ENCODE peak calls at places on chromosomes 4 and X, in six cellular contexts. I is CD8-positive, alpha-beta T cell; Q is bronchial epithelial cell; J is suprapubic skin; O is GM13977; W is glutamatergic neuron. C is an unnamed sample.

GRCh38 chr4:151862766-151863165 is 102.0 kb upstream of the GATB start:
- DNase-seq in I (no peak), Q (peak; percentile 37), J (no peak), O (no peak), W (no peak), C (no peak)

GRCh38 chr4:20126906-20127305 is 124.8 kb upstream of the SLIT2 start:
- DNase-seq in I (no peak), Q (peak; percentile 94), J (no peak), O (no peak), W (no peak), C (no peak)

GRCh38 chrX:96685205-96686099 is 810 bp downstream of the DIAPH2 start:
- DNase-seq in I (no peak), Q (peak; percentile 58), J (peak; percentile 63), O (no peak), W (peak; percentile 21), C (peak; percentile 24)

GRCh38 chr4:89305712-89306437 is 1.7 kb downstream of the GPRIN3 start:
- DNase-seq in I (no peak), Q (peak; percentile 62), J (no peak), O (no peak), W (no peak), C (peak; percentile 35)

GRCh38 chrX:68895339-68896250 is 66.8 kb downstream of the EFNB1 start:
- DNase-seq in I (no peak), Q (peak; percentile 74), J (no peak), O (no peak), W (no peak), C (peak; percentile 65)

GRCh38 chr4:15753786-15754185 is 24.3 kb upstream of the CD38 start:
- DNase-seq in I (no peak), Q (no peak), J (no peak), O (no peak), W (no peak), C (no peak)

GRCh38 chrX:66045894-66046293 is 6.0 kb upstream of the VSIG4 start:
- DNase-seq in I (no peak), Q (peak; percentile 0), J (no peak), O (no peak), W (no peak), C (no peak)

GRCh38 chr4:79198886-79199591 is 126.8 kb downstream of the NAA11 start:
- DNase-seq in I (no peak), Q (no peak), J (no peak), O (no peak), W (no peak), C (peak; percentile 4)

GRCh38 chr4:91147067-91147466 is 1019.9 kb downstream of the CCSER1 start:
- DNase-seq in I (no peak), Q (no peak), J (no peak), O (no peak), W (no peak), C (no peak)

GRCh38 chr4:85577307-85577706 is 102.4 kb downstream of the ARHGAP24 start:
- DNase-seq in I (no peak), Q (no peak), J (no peak), O (no peak), W (no peak), C (no peak)

GRCh38 chr4:38980903-38981676 is 51.1 kb downstream of the TMEM156 start:
- DNase-seq in I (no peak), Q (peak; percentile 53), J (no peak), O (peak; percentile 27), W (no peak), C (no peak)

GRCh38 chr4:184409502-184409901 is 64.8 kb downstream of the IRF2 start:
- DNase-seq in I (no peak), Q (no peak), J (no peak), O (no peak), W (no peak), C (no peak)

GRCh38 chr4:87209696-87210095 is 10.7 kb downstream of the KLHL8 start:
- DNase-seq in I (no peak), Q (no peak), J (peak; percentile 69), O (peak; percentile 39), W (no peak), C (no peak)

GRCh38 chr4:138035781-138036258 is 206.3 kb downstream of the SLC7A11 start:
- DNase-seq in I (no peak), Q (peak; percentile 70), J (no peak), O (peak; percentile 59), W (no peak), C (peak; percentile 28)

GRCh38 chr4:113094802-113095201 is 45.3 kb downstream of the ANK2 start:
- DNase-seq in I (no peak), Q (peak; percentile 29), J (no peak), O (peak; percentile 19), W (no peak), C (no peak)

GRCh38 chrX:47420264-47420663 is 49.9 kb downstream of the ZNF157 start:
- DNase-seq in I (no peak), Q (no peak), J (no peak), O (no peak), W (no peak), C (no peak)

GRCh38 chr4:72942565-72942964 is 127.0 kb downstream of the COX18 start:
- DNase-seq in I (no peak), Q (no peak), J (no peak), O (no peak), W (no peak), C (no peak)

GRCh38 chrX:106039920-106040319 is 1.4 kb upstream of the SERPINA7 start:
- DNase-seq in I (no peak), Q (peak; percentile 17), J (no peak), O (no peak), W (no peak), C (peak; percentile 1)

GRCh38 chrX:97672138-97672537 is 788.4 kb downstream of the RPA4 start:
- DNase-seq in I (no peak), Q (no peak), J (no peak), O (no peak), W (no peak), C (no peak)

GRCh38 chr4:117996891-117997290 is 37.4 kb upstream of the NDST3 start:
- DNase-seq in I (no peak), Q (no peak), J (no peak), O (no peak), W (no peak), C (no peak)

GRCh38 chrX:154351183-154352011 is 23.0 kb downstream of the FLNA start:
- DNase-seq in I (no peak), Q (no peak), J (no peak), O (no peak), W (no peak), C (no peak)

GRCh38 chr4:99723555-99724450 is 66.2 kb upstream of the C4orf54 start:
- DNase-seq in I (no peak), Q (peak; percentile 97), J (no peak), O (no peak), W (no peak), C (peak; percentile 31)

GRCh38 chr4:11914406-11914805 is 485.7 kb upstream of the HS3ST1 start:
- DNase-seq in I (no peak), Q (no peak), J (no peak), O (no peak), W (no peak), C (no peak)

GRCh38 chr4:43351970-43352806 is 459.7 kb downstream of the GRXCR1 start:
- DNase-seq in I (no peak), Q (peak; percentile 55), J (no peak), O (no peak), W (no peak), C (no peak)

GRCh38 chrX:10619311-10620015 is 922 bp downstream of the MID1 start:
- DNase-seq in I (no peak), Q (no peak), J (no peak), O (no peak), W (no peak), C (no peak)

GRCh38 chr4:19623866-19624265 is 627.8 kb upstream of the SLIT2 start:
- DNase-seq in I (no peak), Q (peak; percentile 64), J (no peak), O (no peak), W (no peak), C (no peak)

GRCh38 chr4:45122406-45122805 is 396.1 kb upstream of the GNPDA2 start:
- DNase-seq in I (no peak), Q (no peak), J (no peak), O (no peak), W (no peak), C (no peak)

GRCh38 chrX:46407753-46408130 is 137.5 kb downstream of the ZNF674 start:
- DNase-seq in I (no peak), Q (no peak), J (no peak), O (no peak), W (no peak), C (no peak)

GRCh38 chrX:29687687-29688086 is 527.7 kb upstream of the MAGEB2 start:
- DNase-seq in I (no peak), Q (peak; percentile 22), J (no peak), O (no peak), W (no peak), C (no peak)

DNA sequence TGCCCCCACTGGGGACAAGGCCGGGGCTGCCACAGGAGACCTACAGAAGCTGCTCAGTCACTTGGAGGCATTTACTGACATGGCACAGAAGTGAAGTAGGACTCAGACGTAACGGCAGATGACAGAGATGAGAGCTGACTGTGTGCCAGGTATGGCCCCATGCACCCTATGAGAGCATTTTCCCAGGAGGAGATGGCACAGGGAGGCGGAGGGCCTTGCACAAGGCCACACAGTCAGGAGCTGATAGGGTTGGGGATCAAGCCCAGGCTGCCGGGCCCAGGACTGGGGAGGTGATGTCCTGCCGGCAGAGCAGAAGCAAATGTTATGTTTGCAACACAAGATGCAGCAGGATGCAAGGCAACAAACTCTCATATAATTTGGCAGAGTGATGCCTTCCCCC is 34.1 kb downstream of the NAT8L start:
- DNase-seq in I (no peak), Q (no peak), J (no peak), O (no peak), W (no peak), C (no peak)
- TF ChIP-seq CTCF in I (no peak), Q (no peak), J (no peak), O (no peak), W (no peak), C (no peak)

GRCh38 chr4:159279084-159279483 is 176.2 kb downstream of the RAPGEF2 start:
- DNase-seq in I (no peak), Q (no peak), J (no peak), O (no peak), W (no peak), C (no peak)
- TF ChIP-seq CTCF in I (no peak), Q (no peak), J (no peak), O (no peak), W (no peak), C (no peak)

GRCh38 chrX:24498181-24498580 is 33.1 kb downstream of the PDK3 start:
- DNase-seq in I (no peak), Q (no peak), J (no peak), O (no peak), W (peak; percentile 18), C (peak; percentile 25)
- TF ChIP-seq CTCF in I (peak; percentile 21), Q (peak; percentile 17), J (no peak), O (peak; percentile 20), W (no peak), C (no peak)

DNA sequence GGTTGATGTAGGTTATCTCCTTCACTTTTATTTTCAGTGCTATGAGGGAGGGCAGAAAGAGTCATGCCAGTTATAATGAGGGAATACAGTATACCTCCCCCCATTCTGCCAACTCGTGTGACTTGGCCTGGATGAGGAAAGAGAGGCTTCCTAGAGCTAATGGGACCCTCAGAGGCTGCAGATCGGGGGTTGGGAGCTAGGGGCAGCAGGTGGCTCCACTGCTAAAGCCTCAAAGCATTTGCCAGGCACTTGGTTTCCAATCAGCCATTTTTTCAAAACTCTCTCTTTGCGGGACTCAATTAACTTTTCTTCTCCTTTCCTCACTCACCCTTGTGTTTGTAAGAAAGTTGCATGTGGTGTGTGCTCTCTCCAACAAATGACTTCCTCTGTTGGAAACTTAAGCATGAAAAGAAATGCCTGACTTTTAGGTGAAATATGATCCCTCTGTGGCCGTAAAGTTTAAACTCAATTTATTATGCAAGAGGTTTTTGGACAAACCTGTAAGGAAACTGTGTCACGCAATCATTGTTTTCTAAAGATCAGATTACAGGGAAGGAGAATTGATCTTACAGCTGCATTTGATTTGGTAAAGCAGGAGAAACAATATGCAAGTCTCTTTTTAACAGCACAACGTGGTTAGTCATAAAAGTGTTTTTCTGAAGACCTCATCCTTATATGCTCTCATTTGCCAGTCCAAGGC is 7.0 kb downstream of the SFRP2 start:
- DNase-seq in I (no peak), Q (peak; percentile 77), J (no peak), O (no peak), W (no peak), C (no peak)
- TF ChIP-seq CTCF in I (no peak), Q (no peak), J (no peak), O (no peak), W (no peak), C (no peak)